ENCODE peak calls at places on chromosomes 12 and 14, in nine cellular contexts. E is heart left ventricle, L is HL-60, P is colonic mucosa, A is nephron progenitor cell, C is MM.1S, M is suprapubic skin, W is fibroblast of pulmonary artery, G is GM23338. J is an unnamed sample.

GRCh38 chr12:45483571-45483970 is 245.9 kb upstream of the ARID2 start:
- DNase-seq in E (peak), P (peak), W (peak), M (peak), G (no peak), A (no peak), L (no peak), C (no peak), J (no peak)

GRCh38 chr14:79332504-79333197 is 878.7 kb downstream of the DIO2 start:
- DNase-seq in G (peak), A (no peak), M (no peak), W (no peak), L (no peak), C (no peak), E (no peak), P (no peak), J (no peak)

GRCh38 chr14:53032838-53033390 is 82.1 kb upstream of the FERMT2 start:
- DNase-seq in E (no peak), W (no peak), P (no peak), M (no peak), L (no peak), A (no peak), G (no peak), C (no peak), J (no peak)

GRCh38 chr12:19946549-19946948 is 421.8 kb upstream of the PDE3A start:
- DNase-seq in A (no peak), E (no peak), M (no peak), G (no peak), C (no peak), W (peak), L (no peak), P (no peak), J (no peak)

GRCh38 chr14:64540208-64541202 is at the start of gene HSPA2:
- DNase-seq in E (peak), L (peak), C (peak), P (peak), M (peak), W (peak), G (peak), A (peak), J (peak)

GRCh38 chr12:80187660-80188090 is 88.3 kb downstream of the OTOGL start:
- DNase-seq in G (no peak), M (no peak), L (no peak), E (peak), W (peak), C (peak), A (no peak), P (no peak), J (no peak)

GRCh38 chr12:8057291-8057690 is 8.9 kb downstream of the C3AR1 start:
- DNase-seq in L (no peak), E (no peak), W (no peak), G (no peak), M (no peak), P (no peak), A (no peak), C (no peak), J (no peak)

GRCh38 chr12:78866518-78866917 is 1.9 kb downstream of the SYT1 start:
- DNase-seq in A (no peak), W (peak), C (no peak), P (no peak), L (no peak), E (no peak), G (no peak), M (no peak), J (no peak)

GRCh38 chr14:56002876-56003625 is 115.2 kb upstream of the PELI2 start:
- DNase-seq in P (no peak), E (no peak), G (peak), C (peak), M (no peak), L (no peak), W (no peak), A (no peak), J (no peak)

GRCh38 chr14:49951946-49952345 is 59.1 kb downstream of the ARF6 start:
- DNase-seq in C (no peak), L (no peak), M (no peak), W (no peak), P (peak), G (no peak), E (no peak), A (no peak), J (no peak)

GRCh38 chr14:55589171-55589570 is 9.2 kb downstream of the KTN1 start:
- DNase-seq in M (no peak), W (no peak), E (no peak), P (no peak), L (no peak), G (no peak), A (no peak), C (no peak), J (no peak)

GRCh38 chr14:38391334-38391733 is 135.4 kb upstream of the CLEC14A start:
- DNase-seq in E (no peak), P (no peak), C (peak), G (no peak), M (no peak), L (no peak), W (peak), A (no peak), J (no peak)

GRCh38 chr12:49061157-49061650 is 610 bp upstream of the KMT2D start:
- DNase-seq in G (no peak), W (no peak), E (no peak), P (no peak), C (peak), M (no peak), A (peak), L (no peak), J (no peak)

GRCh38 chr12:25648460-25648859 is 95.4 kb upstream of the LMNTD1 start:
- DNase-seq in W (peak), P (no peak), A (peak), G (peak), M (peak), E (peak), C (no peak), L (no peak), J (no peak)

GRCh38 chr12:112998997-112999767 is 20.9 kb downstream of the OAS2 start:
- DNase-seq in A (no peak), G (no peak), M (no peak), L (no peak), W (no peak), C (peak), P (no peak), E (no peak), J (no peak)

GRCh38 chr12:52190860-52191729 is 719 bp downstream of the KRT80 start:
- DNase-seq in A (no peak), M (no peak), L (no peak), E (no peak), C (no peak), P (no peak), G (no peak), W (no peak), J (no peak)

GRCh38 chr12:109463776-109464175 is 13.3 kb downstream of the KCTD10 start:
- DNase-seq in A (no peak), W (peak), G (no peak), E (no peak), M (no peak), P (no peak), C (no peak), L (no peak), J (no peak)

GRCh38 chr12:131422185-131422515 is 288.7 kb upstream of the SFSWAP start:
- DNase-seq in M (no peak), E (no peak), A (no peak), G (no peak), C (no peak), L (no peak), P (no peak), W (no peak), J (no peak)

GRCh38 chr12:6603095-6603567 is 4.0 kb downstream of the CHD4 start:
- DNase-seq in C (peak), P (peak), G (no peak), A (peak), M (no peak), E (peak), L (no peak), W (peak), J (no peak)

GRCh38 chr12:127620956-127621355 is 646.0 kb upstream of the TMEM132C start:
- DNase-seq in M (no peak), E (no peak), C (no peak), G (no peak), P (no peak), L (no peak), A (no peak), W (no peak), J (no peak)

GRCh38 chr12:132464820-132465219 is 25.1 kb upstream of the FBRSL1 start:
- DNase-seq in E (no peak), A (no peak), W (no peak), P (no peak), C (no peak), G (no peak), M (no peak), L (no peak), J (no peak)

GRCh38 chr12:9120487-9121184 is 4.9 kb upstream of the A2M start:
- DNase-seq in E (no peak), C (no peak), G (no peak), P (no peak), L (no peak), A (no peak), M (no peak), W (no peak), J (no peak)

GRCh38 chr12:108315486-108316105 is 23.5 kb downstream of the CMKLR1 start:
- DNase-seq in L (no peak), M (no peak), G (no peak), P (no peak), A (no peak), W (no peak), E (no peak), C (no peak), J (no peak)

GRCh38 chr12:99418379-99418778 is 229.2 kb upstream of the GARIN6 start:
- DNase-seq in G (no peak), P (no peak), C (peak), L (no peak), E (no peak), M (no peak), A (no peak), W (no peak), J (no peak)

GRCh38 chr14:74906923-74907620 is 16.0 kb downstream of the RPS6KL1 start:
- DNase-seq in C (no peak), P (peak), G (peak), E (no peak), W (no peak), M (no peak), L (no peak), A (no peak), J (no peak)

GRCh38 chr12:89414851-89415250 is 62.5 kb upstream of the DUSP6 start:
- DNase-seq in E (no peak), A (no peak), M (no peak), C (no peak), P (no peak), G (peak), W (peak), L (no peak), J (no peak)

GRCh38 chr12:52258335-52258901 is 16.0 kb upstream of the KRT86 start:
- DNase-seq in A (peak), L (no peak), W (peak), G (peak), E (no peak), P (no peak), M (peak), C (no peak), J (no peak)

GRCh38 chr12:1830981-1831930 is 10.9 kb downstream of the LRTM2 start:
- DNase-seq in G (peak), P (no peak), C (peak), E (peak), M (no peak), W (peak), L (peak), A (peak), J (peak)

GRCh38 chr14:85731198-85731597 is 201.3 kb downstream of the FLRT2 start:
- DNase-seq in C (no peak), G (no peak), E (peak), L (no peak), A (no peak), P (no peak), M (no peak), W (peak), J (no peak)

GRCh38 chr12:112294793-112295192 is 87.4 kb downstream of the HECTD4 start:
- DNase-seq in C (no peak), W (peak), G (no peak), A (no peak), P (no peak), L (no peak), M (no peak), E (no peak), J (no peak)

GRCh38 chr12:30926243-30927209 is at the start of gene TSPAN11:
- DNase-seq in P (no peak), C (no peak), A (peak), E (peak), M (no peak), G (peak), W (peak), L (no peak), J (no peak)

GRCh38 chr12:124715121-124715990 is 147.9 kb upstream of the NCOR2 start:
- DNase-seq in E (no peak), W (no peak), P (peak), A (peak), C (no peak), G (no peak), L (no peak), M (no peak), J (no peak)

GRCh38 chr12:124713436-124714082 is 146.1 kb upstream of the NCOR2 start:
- DNase-seq in C (peak), A (no peak), W (peak), G (no peak), L (peak), P (peak), E (peak), M (no peak), J (peak)

GRCh38 chr12:124718458-124718857 is 145.2 kb downstream of the SCARB1 start:
- DNase-seq in E (no peak), A (no peak), L (no peak), P (no peak), C (no peak), G (no peak), W (no peak), M (no peak), J (no peak)

GRCh38 chr12:124718052-124718451 is 145.6 kb downstream of the SCARB1 start:
- DNase-seq in P (no peak), C (no peak), A (no peak), L (no peak), E (no peak), G (no peak), W (no peak), M (no peak), J (no peak)

GRCh38 chr12:124716208-124717141 is 147.2 kb downstream of the SCARB1 start:
- DNase-seq in W (no peak), A (no peak), P (no peak), E (no peak), G (no peak), L (no peak), C (no peak), M (no peak), J (peak)
- TF ChIP-seq CTCF in W (no peak), A (no peak), P (no peak), E (no peak), G (no peak), L (no peak), C (no peak), M (no peak), J (no peak)

GRCh38 chr12:63068857-63069442 is 82.1 kb downstream of the AVPR1A start:
- DNase-seq in L (no peak), P (no peak), C (peak), E (no peak), M (no peak), A (no peak), W (peak), G (peak), J (no peak)
- TF ChIP-seq CTCF in L (no peak), P (peak), C (peak), E (peak), M (no peak), A (peak), W (peak), G (peak), J (peak)

GRCh38 chr12:106345739-106346138 is 11.8 kb upstream of the POLR3B start:
- DNase-seq in A (peak), C (no peak), E (peak), L (no peak), W (peak), P (peak), G (peak), M (no peak), J (no peak)
- TF ChIP-seq CTCF in A (peak), C (peak), E (peak), L (peak), W (peak), P (peak), G (peak), M (no peak), J (peak)

DNA sequence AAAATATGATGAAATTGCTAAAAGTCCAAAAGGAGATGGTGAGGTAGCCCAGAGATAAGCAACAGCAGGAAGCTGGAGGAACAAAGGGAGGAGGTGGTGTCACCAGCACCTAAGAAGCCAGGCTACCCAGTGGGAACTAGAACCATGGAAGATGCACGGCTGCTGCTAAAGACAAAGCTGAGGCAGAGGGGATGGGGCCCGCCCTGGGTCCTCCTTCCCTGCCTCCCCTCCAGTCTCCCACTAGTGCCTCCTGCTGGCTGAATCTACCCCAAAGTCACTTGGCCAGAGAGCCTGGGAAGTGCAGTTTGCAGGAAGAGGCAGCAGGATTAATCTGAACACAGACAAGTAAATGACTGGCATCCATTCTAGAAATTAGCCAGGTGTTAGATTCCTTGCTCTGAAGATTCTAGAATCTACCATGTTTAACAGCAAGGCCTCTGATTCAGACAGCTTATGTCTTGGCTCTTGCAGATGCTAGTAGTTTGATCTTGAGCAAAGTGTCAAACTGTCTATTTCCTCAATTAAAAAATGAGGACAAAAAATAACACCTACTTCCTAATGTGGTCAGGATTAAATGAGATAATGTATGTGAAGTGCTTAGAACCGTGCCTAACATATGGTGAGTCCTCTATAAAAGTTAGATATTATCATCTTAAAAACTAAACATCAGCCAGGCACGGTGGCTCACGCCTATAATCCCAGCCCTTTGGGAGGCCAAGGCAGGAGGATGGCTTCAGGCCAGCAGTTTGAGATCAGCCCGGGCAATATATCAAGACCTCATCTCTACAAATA is 5.9 kb upstream of the LRP10 start:
- DNase-seq in C (no peak), G (peak), M (no peak), W (no peak), E (no peak), L (no peak), P (peak), A (no peak), J (no peak)
- TF ChIP-seq CTCF in C (peak), G (peak), M (no peak), W (peak), E (no peak), L (no peak), P (no peak), A (no peak), J (no peak)

GRCh38 chr14:81209187-81209836 is 11.4 kb downstream of the GTF2A1 start:
- DNase-seq in A (no peak), M (no peak), C (no peak), G (no peak), W (no peak), P (no peak), L (no peak), E (no peak), J (peak)

GRCh38 chr14:81206115-81206514 is 14.6 kb downstream of the GTF2A1 start:
- DNase-seq in P (no peak), E (no peak), C (no peak), L (no peak), G (no peak), A (no peak), M (no peak), W (no peak), J (no peak)

GRCh38 chr14:81208489-81208888 is 12.3 kb downstream of the GTF2A1 start:
- DNase-seq in L (no peak), E (no peak), A (no peak), W (no peak), P (no peak), G (no peak), M (no peak), C (no peak), J (peak)

DNA sequence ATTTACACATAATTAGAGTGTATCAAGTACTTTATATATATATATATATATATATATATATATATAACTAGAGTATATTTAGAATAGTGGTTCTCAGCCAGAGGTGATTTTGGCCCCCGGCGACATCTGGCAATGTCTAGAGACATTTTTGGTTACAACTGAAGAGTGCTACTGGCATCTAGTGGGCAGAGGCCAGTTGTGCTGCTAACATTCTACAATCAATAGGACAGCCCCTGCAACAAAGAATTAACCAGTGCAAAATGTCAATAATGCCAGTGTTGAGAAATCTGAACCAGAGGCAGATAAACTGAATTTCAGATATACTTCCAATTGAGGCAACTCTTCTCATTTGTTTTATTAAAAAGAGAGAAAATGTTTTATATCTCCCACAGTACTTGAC is 8.9 kb downstream of the GTF2A1 start:
- DNase-seq in G (peak), A (no peak), M (no peak), C (peak), L (no peak), P (no peak), E (peak), W (peak), J (no peak)
- TF ChIP-seq CTCF in G (no peak), A (peak), M (no peak), C (peak), L (no peak), P (no peak), E (peak), W (peak), J (peak)

GRCh38 chr14:87332001-87332400 is 661.0 kb downstream of the GALC start:
- DNase-seq in M (no peak), G (no peak), C (no peak), A (no peak), W (peak), P (no peak), L (no peak), E (no peak), J (no peak)

DNA sequence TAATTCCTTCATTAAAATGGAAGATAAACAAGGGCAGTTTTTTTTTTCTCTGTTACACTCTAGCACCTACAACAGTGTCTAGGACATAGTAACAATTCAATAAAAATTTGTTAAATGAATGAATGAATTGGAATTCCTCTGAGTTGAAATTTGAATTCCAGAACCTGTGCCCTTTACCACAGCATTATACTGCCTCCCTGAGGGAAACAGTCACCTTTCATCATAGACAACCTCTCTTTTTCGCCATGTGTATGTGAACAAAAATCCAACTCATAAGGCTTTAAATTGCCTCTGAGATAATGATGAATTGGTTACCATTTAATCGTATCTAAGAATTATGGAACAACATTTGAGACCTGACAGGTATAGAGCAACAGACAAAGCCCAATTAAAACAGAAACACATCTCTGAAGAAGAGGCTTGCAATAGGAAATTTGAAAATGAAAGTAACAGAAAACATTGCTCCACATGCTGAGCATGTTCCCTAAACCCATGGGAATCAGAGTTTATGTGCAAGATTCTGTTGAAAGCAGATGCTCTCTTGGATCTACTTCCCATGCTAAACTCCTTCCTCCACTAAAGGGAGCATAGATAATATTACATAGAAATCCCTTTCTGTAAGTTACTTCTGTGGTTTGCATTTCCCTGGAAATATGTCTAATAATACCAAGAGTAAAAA is 657.8 kb downstream of the GALC start:
- DNase-seq in A (no peak), M (no peak), G (peak), E (no peak), W (no peak), L (no peak), P (no peak), C (no peak), J (no peak)
- TF ChIP-seq CTCF in A (no peak), M (no peak), G (peak), E (no peak), W (no peak), L (no peak), P (no peak), C (peak), J (no peak)

J was measured in CD14-positive monocyte.